ENCODE peak calls at places on chromosomes 5 and 9, in ten cellular contexts. R is T-helper 17 cell; I is activated T-cell treated with anti-CD3 and anti-CD28 coated beads for 48 hours; A is HepG2; E is cardiac muscle cell; Q is NCI-H446; F is GM12865; W is CD4-positive, alpha-beta T cell; Z is activated B cell treated with CpG ODN at 0.5 μM for 24 hours; V is stimulated activated CD4-positive, alpha-beta T cell treated with anti-CD3 and anti-CD28 coated beads, Interleukin-2, amount 100 ng/mL, for 48 hours. U is an unnamed sample.

GRCh38 chr9:97876061-97876460 is 23.0 kb downstream of the FOXE1 start:
- DNase-seq in R (no peak), Q (no peak), W (no peak), F (no peak), I (no peak), E (no peak), V (no peak), A (no peak), Z (no peak), U (no peak)

GRCh38 chr5:177555228-177555627 is 865 bp upstream of the FAM193B start:
- DNase-seq in V (no peak), R (no peak), W (no peak), E (no peak), Z (no peak), F (no peak), Q (no peak), A (no peak), I (no peak), U (no peak)

GRCh38 chr9:127763918-127764384 is 14.5 kb downstream of the SH2D3C start:
- DNase-seq in I (no peak), F (peak), Z (no peak), R (no peak), E (peak), Q (no peak), V (no peak), W (no peak), A (peak), U (peak)

GRCh38 chr5:142779163-142779562 is 9.0 kb downstream of the ARHGAP26 start:
- DNase-seq in R (no peak), V (no peak), E (peak), I (no peak), Q (no peak), Z (no peak), F (no peak), A (no peak), W (no peak), U (peak)

GRCh38 chr5:90479611-90480385 is 5.1 kb downstream of the POLR3G start:
- DNase-seq in F (no peak), E (no peak), I (no peak), V (no peak), Z (no peak), Q (no peak), W (no peak), R (no peak), A (no peak), U (no peak)

GRCh38 chr9:74887041-74887980 is at the start of gene TRPM6:
- DNase-seq in E (peak), R (no peak), Z (peak), I (peak), F (no peak), W (peak), V (peak), Q (peak), A (peak), U (peak)

GRCh38 chr9:95874303-95874988 is 1.0 kb upstream of the ERCC6L2 start:
- DNase-seq in E (peak), F (peak), R (no peak), I (no peak), Q (peak), V (no peak), A (peak), W (no peak), Z (no peak), U (peak)

GRCh38 chr9:98551511-98552286 is 157.0 kb downstream of the GABBR2 start:
- DNase-seq in V (no peak), R (no peak), W (no peak), F (no peak), E (peak), A (no peak), Q (no peak), Z (no peak), I (no peak), U (no peak)

GRCh38 chr9:27426717-27427645 is 97.1 kb upstream of the IFNK start:
- DNase-seq in R (no peak), I (no peak), Q (no peak), A (no peak), F (no peak), V (no peak), Z (no peak), W (no peak), E (no peak), U (peak)